ENCODE peak calls at places on chromosomes 2 and 18, in six cellular contexts. A, T, O, B, I and X are unnamed samples.

GRCh38 chr2:43040084-43040854 is 186.1 kb downstream of the ZFP36L2 start:
- DNase-seq in A (no peak), T (no peak), O (no peak), B (no peak), I (peak; percentile 35), X (no peak)

GRCh38 chr2:176126929-176127768 is 2.4 kb upstream of the HOXD8 start:
- DNase-seq in A (peak; percentile 40), T (peak; percentile 42), O (peak; percentile 73), B (peak; percentile 51), I (peak; percentile 80), X (peak; percentile 67)

GRCh38 chr2:118990757-118991545 is 49.0 kb downstream of the MARCO start:
- DNase-seq in A (no peak), T (no peak), O (no peak), B (no peak), I (no peak), X (no peak)

GRCh38 chr18:37525302-37525585 is 40.4 kb downstream of the CELF4 start:
- DNase-seq in A (no peak), T (no peak), O (no peak), B (no peak), I (no peak), X (no peak)

GRCh38 chr2:85936421-85937068 is 47.8 kb upstream of the ST3GAL5 start:
- DNase-seq in A (no peak), T (no peak), O (no peak), B (no peak), I (no peak), X (no peak)

GRCh38 chr2:19355416-19355821 is 3.0 kb downstream of the OSR1 start:
- DNase-seq in A (no peak), T (no peak), O (no peak), B (no peak), I (peak; percentile 82), X (no peak)

GRCh38 chr2:173872714-173873113 is 92.5 kb downstream of the SP3 start:
- DNase-seq in A (no peak), T (no peak), O (no peak), B (no peak), I (no peak), X (no peak)

GRCh38 chr2:220332886-220333285 is 705.5 kb downstream of the SLC4A3 start:
- DNase-seq in A (no peak), T (no peak), O (no peak), B (no peak), I (no peak), X (no peak)

GRCh38 chr2:289362-290089 is 1.6 kb upstream of the ALKAL2 start:
- DNase-seq in A (no peak), T (no peak), O (peak; percentile 38), B (no peak), I (peak; percentile 45), X (no peak)

GRCh38 chr18:40355701-40356100 is 1599.3 kb upstream of the PIK3C3 start:
- DNase-seq in A (no peak), T (no peak), O (no peak), B (no peak), I (peak; percentile 87), X (no peak)

GRCh38 chr2:96143231-96143847 is 1.9 kb downstream of the DUSP2 start:
- DNase-seq in A (no peak), T (no peak), O (no peak), B (no peak), I (no peak), X (peak; percentile 62)

GRCh38 chr2:234671716-234672115 is 174.8 kb upstream of the ARL4C start:
- DNase-seq in A (no peak), T (no peak), O (no peak), B (no peak), I (no peak), X (no peak)

GRCh38 chr2:15773846-15774245 is 166.5 kb upstream of the MYCN start:
- DNase-seq in A (no peak), T (no peak), O (no peak), B (no peak), I (no peak), X (no peak)

GRCh38 chr18:45538444-45538843 is 76.8 kb upstream of the SLC14A2 start:
- DNase-seq in A (no peak), T (no peak), O (no peak), B (no peak), I (no peak), X (no peak)

GRCh38 chr2:77228379-77228778 is 293.8 kb downstream of the LRRTM4 start:
- DNase-seq in A (no peak), T (no peak), O (no peak), B (no peak), I (no peak), X (no peak)

GRCh38 chr2:20928617-20929016 is 105.7 kb upstream of the LDAH start:
- DNase-seq in A (no peak), T (no peak), O (no peak), B (no peak), I (no peak), X (no peak)

GRCh38 chr2:69097908-69098655 is 85.1 kb downstream of the ANTXR1 start:
- DNase-seq in A (no peak), T (no peak), O (no peak), B (no peak), I (peak; percentile 27), X (no peak)

GRCh38 chr18:21803495-21803894 is 62.9 kb downstream of the MIB1 start:
- DNase-seq in A (no peak), T (no peak), O (no peak), B (no peak), I (peak; percentile 53), X (no peak)

GRCh38 chr2:224412064-224412921 is 10.4 kb upstream of the FAM124B start:
- DNase-seq in A (no peak), T (no peak), O (no peak), B (no peak), I (peak; percentile 84), X (no peak)

GRCh38 chr18:55139307-55139706 is 180.0 kb upstream of the CCDC68 start:
- DNase-seq in A (no peak), T (no peak), O (no peak), B (no peak), I (no peak), X (no peak)

GRCh38 chr2:201707753-201708152 is 9.3 kb upstream of the MPP4 start:
- DNase-seq in A (peak; percentile 18), T (no peak), O (no peak), B (no peak), I (peak; percentile 84), X (no peak)

GRCh38 chr2:174697267-174697666 is 67.0 kb downstream of the CHRNA1 start:
- DNase-seq in A (peak; percentile 68), T (no peak), O (peak; percentile 65), B (peak; percentile 37), I (peak; percentile 78), X (peak; percentile 78)

GRCh38 chr2:65429799-65430514 is 2.4 kb downstream of the SPRED2 start:
- DNase-seq in A (no peak), T (no peak), O (no peak), B (peak; percentile 59), I (peak; percentile 28), X (no peak)

GRCh38 chr2:240994161-240994896 is 4.1 kb upstream of the SNED1 start:
- DNase-seq in A (no peak), T (no peak), O (peak; percentile 28), B (no peak), I (no peak), X (no peak)